ENCODE peak calls at places on chromosomes 5 and 9, in ten cellular contexts. One of them, this sample, is unnamed.

GRCh38 chr9:110114888-110115259 is 93.1 kb downstream of the C9orf152 start:
- DNase-seq in SK-N-SH: no peak
- DNase-seq in WERI-Rb-1: peak
- DNase-seq in HFF-Myc: no peak
- DNase-seq in right cardiac atrium: peak
- DNase-seq in heart left ventricle: peak
- DNase-seq in CD4-positive, alpha-beta memory T cell: no peak
- DNase-seq in cardiac muscle cell: peak
- DNase-seq in AG04449: no peak
- DNase-seq in IMR-90: peak
- DNase-seq in this sample: no peak

GRCh38 chr9:134374301-134375010 is 48.2 kb downstream of the RXRA start:
- DNase-seq in SK-N-SH: peak
- DNase-seq in CD4-positive, alpha-beta memory T cell: no peak
- DNase-seq in WERI-Rb-1: no peak
- DNase-seq in cardiac muscle cell: no peak
- DNase-seq in IMR-90: no peak
- DNase-seq in AG04449: no peak
- DNase-seq in HFF-Myc: no peak
- DNase-seq in heart left ventricle: no peak
- DNase-seq in right cardiac atrium: peak
- DNase-seq in this sample: no peak

GRCh38 chr5:149938272-149938671 is 6.3 kb downstream of the PDE6A start:
- DNase-seq in CD4-positive, alpha-beta memory T cell: no peak
- DNase-seq in cardiac muscle cell: peak
- DNase-seq in IMR-90: peak
- DNase-seq in SK-N-SH: no peak
- DNase-seq in AG04449: no peak
- DNase-seq in heart left ventricle: peak
- DNase-seq in HFF-Myc: no peak
- DNase-seq in WERI-Rb-1: no peak
- DNase-seq in right cardiac atrium: peak
- DNase-seq in this sample: peak

GRCh38 chr5:17000296-17000939 is 64.3 kb upstream of the MYO10 start:
- DNase-seq in cardiac muscle cell: peak
- DNase-seq in HFF-Myc: peak
- DNase-seq in CD4-positive, alpha-beta memory T cell: no peak
- DNase-seq in IMR-90: peak
- DNase-seq in SK-N-SH: no peak
- DNase-seq in WERI-Rb-1: no peak
- DNase-seq in AG04449: peak
- DNase-seq in heart left ventricle: no peak
- DNase-seq in right cardiac atrium: no peak
- DNase-seq in this sample: peak

GRCh38 chr5:177431317-177432142 is 5.1 kb downstream of the GRK6 start:
- DNase-seq in SK-N-SH: no peak
- DNase-seq in right cardiac atrium: peak
- DNase-seq in WERI-Rb-1: no peak
- DNase-seq in HFF-Myc: no peak
- DNase-seq in cardiac muscle cell: no peak
- DNase-seq in IMR-90: no peak
- DNase-seq in AG04449: no peak
- DNase-seq in heart left ventricle: peak
- DNase-seq in CD4-positive, alpha-beta memory T cell: peak
- DNase-seq in this sample: no peak

GRCh38 chr5:9052421-9052820 is 493.5 kb downstream of the SEMA5A start:
- DNase-seq in right cardiac atrium: no peak
- DNase-seq in IMR-90: no peak
- DNase-seq in SK-N-SH: no peak
- DNase-seq in WERI-Rb-1: no peak
- DNase-seq in cardiac muscle cell: no peak
- DNase-seq in heart left ventricle: no peak
- DNase-seq in CD4-positive, alpha-beta memory T cell: no peak
- DNase-seq in HFF-Myc: no peak
- DNase-seq in AG04449: no peak
- DNase-seq in this sample: no peak

GRCh38 chr9:33304367-33304766 is 14.1 kb downstream of the NFX1 start:
- DNase-seq in cardiac muscle cell: no peak
- DNase-seq in heart left ventricle: no peak
- DNase-seq in right cardiac atrium: no peak
- DNase-seq in WERI-Rb-1: no peak
- DNase-seq in HFF-Myc: no peak
- DNase-seq in IMR-90: no peak
- DNase-seq in CD4-positive, alpha-beta memory T cell: no peak
- DNase-seq in SK-N-SH: no peak
- DNase-seq in AG04449: no peak
- DNase-seq in this sample: no peak

GRCh38 chr5:139635191-139635590 is 13.0 kb upstream of the CXXC5 start:
- DNase-seq in AG04449: no peak
- DNase-seq in HFF-Myc: no peak
- DNase-seq in IMR-90: no peak
- DNase-seq in CD4-positive, alpha-beta memory T cell: no peak
- DNase-seq in WERI-Rb-1: no peak
- DNase-seq in SK-N-SH: no peak
- DNase-seq in right cardiac atrium: no peak
- DNase-seq in heart left ventricle: no peak
- DNase-seq in cardiac muscle cell: no peak
- DNase-seq in this sample: no peak

GRCh38 chr9:101359679-101360078 is 25.1 kb downstream of the BAAT start:
- DNase-seq in cardiac muscle cell: no peak
- DNase-seq in right cardiac atrium: no peak
- DNase-seq in AG04449: no peak
- DNase-seq in WERI-Rb-1: no peak
- DNase-seq in CD4-positive, alpha-beta memory T cell: no peak
- DNase-seq in HFF-Myc: no peak
- DNase-seq in SK-N-SH: no peak
- DNase-seq in heart left ventricle: no peak
- DNase-seq in IMR-90: no peak
- DNase-seq in this sample: no peak

GRCh38 chr9:133844876-133845658 is 106.9 kb upstream of the SARDH start:
- DNase-seq in SK-N-SH: peak
- DNase-seq in WERI-Rb-1: no peak
- DNase-seq in HFF-Myc: no peak
- DNase-seq in right cardiac atrium: peak
- DNase-seq in CD4-positive, alpha-beta memory T cell: no peak
- DNase-seq in IMR-90: peak
- DNase-seq in heart left ventricle: peak
- DNase-seq in AG04449: no peak
- DNase-seq in cardiac muscle cell: peak
- DNase-seq in this sample: no peak

DNA sequence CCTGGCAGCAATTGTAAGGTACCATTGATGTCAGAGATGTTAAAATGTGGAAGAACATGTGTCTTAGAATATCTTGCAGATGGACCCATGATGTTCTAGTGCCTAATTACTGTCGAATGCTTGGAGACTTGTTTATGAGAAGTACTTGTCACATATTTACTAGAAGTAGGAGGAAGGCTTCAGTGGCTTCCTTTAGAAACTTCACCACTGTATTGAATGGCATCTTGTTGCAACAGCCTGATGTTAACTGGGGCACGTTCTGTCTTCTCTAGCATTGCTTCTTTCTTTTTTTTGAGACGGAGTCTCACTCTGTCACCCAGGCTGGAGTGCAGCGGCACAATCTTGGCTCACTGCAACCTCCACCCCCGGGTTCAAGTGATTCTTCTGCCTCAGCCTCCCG is 16.5 kb downstream of the UGCG start:
- DNase-seq in CD4-positive, alpha-beta memory T cell: no peak
- DNase-seq in SK-N-SH: no peak
- DNase-seq in WERI-Rb-1: no peak
- DNase-seq in right cardiac atrium: no peak
- DNase-seq in heart left ventricle: no peak
- DNase-seq in IMR-90: no peak
- DNase-seq in AG04449: no peak
- DNase-seq in HFF-Myc: no peak
- DNase-seq in cardiac muscle cell: no peak
- DNase-seq in this sample: no peak
- H3K4me3 ChIP-seq in CD4-positive, alpha-beta memory T cell: no peak
- H3K4me3 ChIP-seq in SK-N-SH: no peak
- H3K4me3 ChIP-seq in WERI-Rb-1: no peak
- H3K4me3 ChIP-seq in right cardiac atrium: no peak
- H3K4me3 ChIP-seq in heart left ventricle: no peak
- H3K4me3 ChIP-seq in IMR-90: no peak
- H3K4me3 ChIP-seq in AG04449: no peak
- H3K4me3 ChIP-seq in HFF-Myc: no peak
- H3K4me3 ChIP-seq in cardiac muscle cell: no peak
- H3K4me3 ChIP-seq in this sample: no peak

GRCh38 chr5:172453206-172453985 is 929 bp downstream of the SH3PXD2B start:
- DNase-seq in SK-N-SH: peak
- DNase-seq in heart left ventricle: no peak
- DNase-seq in WERI-Rb-1: peak
- DNase-seq in cardiac muscle cell: peak
- DNase-seq in IMR-90: peak
- DNase-seq in right cardiac atrium: peak
- DNase-seq in CD4-positive, alpha-beta memory T cell: no peak
- DNase-seq in AG04449: no peak
- DNase-seq in HFF-Myc: no peak
- DNase-seq in this sample: peak
- H3K4me3 ChIP-seq in SK-N-SH: peak
- H3K4me3 ChIP-seq in heart left ventricle: peak
- H3K4me3 ChIP-seq in WERI-Rb-1: peak
- H3K4me3 ChIP-seq in cardiac muscle cell: peak
- H3K4me3 ChIP-seq in IMR-90: peak
- H3K4me3 ChIP-seq in right cardiac atrium: peak
- H3K4me3 ChIP-seq in CD4-positive, alpha-beta memory T cell: no peak
- H3K4me3 ChIP-seq in AG04449: peak
- H3K4me3 ChIP-seq in HFF-Myc: peak
- H3K4me3 ChIP-seq in this sample: peak

GRCh38 chr9:130766031-130766903 is 68.8 kb upstream of the ABL1 start:
- DNase-seq in AG04449: no peak
- DNase-seq in HFF-Myc: no peak
- DNase-seq in SK-N-SH: no peak
- DNase-seq in right cardiac atrium: peak
- DNase-seq in CD4-positive, alpha-beta memory T cell: no peak
- DNase-seq in WERI-Rb-1: no peak
- DNase-seq in cardiac muscle cell: no peak
- DNase-seq in heart left ventricle: no peak
- DNase-seq in IMR-90: no peak
- DNase-seq in this sample: no peak
- H3K4me3 ChIP-seq in AG04449: no peak
- H3K4me3 ChIP-seq in HFF-Myc: no peak
- H3K4me3 ChIP-seq in SK-N-SH: no peak
- H3K4me3 ChIP-seq in right cardiac atrium: no peak
- H3K4me3 ChIP-seq in CD4-positive, alpha-beta memory T cell: no peak
- H3K4me3 ChIP-seq in WERI-Rb-1: no peak
- H3K4me3 ChIP-seq in cardiac muscle cell: no peak
- H3K4me3 ChIP-seq in heart left ventricle: no peak
- H3K4me3 ChIP-seq in IMR-90: no peak
- H3K4me3 ChIP-seq in this sample: no peak

DNA sequence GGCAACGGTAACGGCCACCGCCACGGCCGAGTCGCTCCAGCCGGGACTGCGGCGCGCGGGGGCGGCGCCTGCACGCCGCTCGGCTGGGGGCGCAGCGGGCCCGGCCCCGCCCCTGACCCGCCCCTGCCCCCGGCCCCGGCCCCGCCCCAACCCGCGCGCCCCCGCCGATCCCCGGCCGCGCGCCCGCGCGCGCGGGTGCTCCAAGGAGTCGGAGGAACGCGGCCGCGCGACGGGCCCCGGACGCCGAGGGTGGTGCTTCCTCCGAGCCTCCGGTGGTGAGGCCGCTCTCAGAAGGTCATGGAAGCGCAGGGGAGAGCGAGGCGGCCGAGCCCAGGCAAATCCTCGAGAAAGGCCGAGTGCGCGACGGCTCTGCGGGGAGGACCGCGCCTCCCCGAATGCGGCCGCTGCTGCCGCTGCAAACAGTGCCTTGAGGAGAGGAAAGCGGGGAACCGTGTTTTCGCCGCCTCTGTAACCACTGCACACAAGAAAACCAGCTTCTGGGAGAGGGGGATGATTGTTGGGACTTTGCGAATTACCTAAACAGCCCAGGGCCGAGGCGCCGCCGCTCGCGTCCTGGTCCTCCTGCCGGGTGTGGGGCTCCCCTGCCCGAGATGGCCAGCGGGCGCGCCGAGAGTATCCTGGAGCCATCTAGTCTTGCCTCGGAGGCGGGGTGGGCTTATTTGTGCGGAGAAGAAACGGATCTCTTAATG is at the start of gene LIFR:
- DNase-seq in right cardiac atrium: peak
- DNase-seq in HFF-Myc: peak
- DNase-seq in WERI-Rb-1: peak
- DNase-seq in cardiac muscle cell: peak
- DNase-seq in SK-N-SH: peak
- DNase-seq in AG04449: no peak
- DNase-seq in IMR-90: peak
- DNase-seq in heart left ventricle: peak
- DNase-seq in CD4-positive, alpha-beta memory T cell: peak
- DNase-seq in this sample: peak
- H3K4me3 ChIP-seq in right cardiac atrium: peak
- H3K4me3 ChIP-seq in HFF-Myc: peak
- H3K4me3 ChIP-seq in WERI-Rb-1: peak
- H3K4me3 ChIP-seq in cardiac muscle cell: peak
- H3K4me3 ChIP-seq in SK-N-SH: peak
- H3K4me3 ChIP-seq in AG04449: peak
- H3K4me3 ChIP-seq in IMR-90: peak
- H3K4me3 ChIP-seq in heart left ventricle: peak
- H3K4me3 ChIP-seq in CD4-positive, alpha-beta memory T cell: no peak
- H3K4me3 ChIP-seq in this sample: peak

DNA sequence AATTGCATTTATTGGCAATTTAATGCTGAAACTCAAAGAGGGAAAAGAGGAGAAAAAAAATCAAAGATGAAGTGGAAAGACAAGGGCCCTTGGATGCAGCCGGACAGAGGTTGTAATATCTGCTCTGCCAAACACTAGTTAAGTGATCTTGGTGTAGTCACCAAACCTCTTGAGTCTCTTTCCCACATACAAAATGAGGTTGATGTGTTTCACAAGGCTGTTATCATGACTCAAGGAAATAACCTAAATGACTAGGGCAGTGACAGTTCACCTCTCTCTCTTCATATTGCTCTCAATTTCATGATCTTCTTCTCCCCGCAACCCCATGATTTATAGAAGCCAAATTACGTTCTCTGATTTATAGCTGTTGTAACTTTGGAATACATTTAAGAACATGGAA is 44.9 kb downstream of the PIK3R1 start:
- DNase-seq in AG04449: no peak
- DNase-seq in right cardiac atrium: no peak
- DNase-seq in heart left ventricle: no peak
- DNase-seq in cardiac muscle cell: no peak
- DNase-seq in HFF-Myc: no peak
- DNase-seq in CD4-positive, alpha-beta memory T cell: no peak
- DNase-seq in IMR-90: no peak
- DNase-seq in SK-N-SH: no peak
- DNase-seq in WERI-Rb-1: no peak
- DNase-seq in this sample: no peak
- H3K4me3 ChIP-seq in AG04449: no peak
- H3K4me3 ChIP-seq in right cardiac atrium: no peak
- H3K4me3 ChIP-seq in heart left ventricle: no peak
- H3K4me3 ChIP-seq in cardiac muscle cell: no peak
- H3K4me3 ChIP-seq in HFF-Myc: no peak
- H3K4me3 ChIP-seq in CD4-positive, alpha-beta memory T cell: no peak
- H3K4me3 ChIP-seq in IMR-90: no peak
- H3K4me3 ChIP-seq in SK-N-SH: no peak
- H3K4me3 ChIP-seq in WERI-Rb-1: no peak
- H3K4me3 ChIP-seq in this sample: no peak